ENCODE peak calls at places on chromosome 10, in nine cellular contexts. G, C, A, U, B, I, S, M and D are unnamed samples.

GRCh38 chr10:26214538-26215461 is 1.8 kb upstream of the GAD2 start:
- DNase-seq in A (peak; percentile 9), C (no peak), U (no peak), B (no peak), I (no peak), M (no peak), S (no peak), G (no peak), D (no peak)

GRCh38 chr10:43350139-43350538 is 21.3 kb upstream of the FXYD4 start:
- DNase-seq in G (no peak), M (no peak), B (no peak), U (no peak), I (no peak), C (no peak), A (no peak), S (no peak), D (no peak)

GRCh38 chr10:101214446-101215396 is 14.5 kb downstream of the LBX1 start:
- DNase-seq in M (peak; percentile 48), G (no peak), S (no peak), U (peak; percentile 67), C (peak; percentile 10), A (peak; percentile 73), I (peak; percentile 58), B (peak; percentile 25), D (no peak)

GRCh38 chr10:105844653-105845052 is 1203.6 kb downstream of the SORCS3 start:
- DNase-seq in U (no peak), C (no peak), S (no peak), A (no peak), I (no peak), M (no peak), G (no peak), B (no peak), D (no peak)

GRCh38 chr10:29955308-29955935 is 104.0 kb downstream of the JCAD start:
- DNase-seq in G (no peak), M (peak; percentile 34), S (no peak), C (no peak), A (no peak), I (peak; percentile 68), U (no peak), B (no peak), D (no peak)

GRCh38 chr10:90174531-90174930 is 473.1 kb downstream of the KIF20B start:
- DNase-seq in U (no peak), M (no peak), C (no peak), I (no peak), S (no peak), A (no peak), B (no peak), G (no peak), D (no peak)

GRCh38 chr10:3926675-3927525 is 141.9 kb upstream of the KLF6 start:
- DNase-seq in G (no peak), M (peak; percentile 39), S (no peak), U (no peak), I (peak; percentile 35), C (no peak), B (no peak), A (no peak), D (no peak)

GRCh38 chr10:21061184-21061583 is 164.1 kb upstream of the NEBL start:
- DNase-seq in U (no peak), S (no peak), M (no peak), A (no peak), C (no peak), B (no peak), G (no peak), I (no peak), D (no peak)

GRCh38 chr10:92200564-92200963 is 90.3 kb downstream of the CPEB3 start:
- DNase-seq in S (no peak), G (no peak), I (no peak), A (no peak), B (no peak), U (no peak), C (no peak), M (no peak), D (no peak)

GRCh38 chr10:71920540-71921318 is 43.5 kb upstream of the CHST3 start:
- DNase-seq in U (no peak), I (peak; percentile 74), B (no peak), G (no peak), C (no peak), M (peak; percentile 71), S (no peak), A (no peak), D (no peak)

GRCh38 chr10:96014473-96015102 is 28.8 kb upstream of the CCNJ start:
- DNase-seq in M (no peak), G (no peak), C (no peak), B (no peak), U (no peak), S (no peak), I (no peak), A (no peak), D (no peak)

GRCh38 chr10:124403548-124403947 is 15.2 kb downstream of the OAT start:
- DNase-seq in A (no peak), I (peak; percentile 81), C (peak; percentile 45), M (peak; percentile 82), S (peak; percentile 67), G (no peak), B (no peak), U (no peak), D (peak; percentile 4)

GRCh38 chr10:131928248-131929095 is 27.7 kb downstream of the PPP2R2D start:
- DNase-seq in S (peak; percentile 63), G (no peak), U (no peak), I (peak; percentile 32), A (no peak), C (no peak), B (no peak), M (peak; percentile 34), D (no peak)

GRCh38 chr10:46014683-46015405 is 15.6 kb downstream of the NCOA4 start:
- DNase-seq in A (no peak), M (peak; percentile 38), S (peak; percentile 11), G (no peak), C (no peak), B (no peak), I (no peak), U (no peak), D (no peak)

GRCh38 chr10:10584164-10584563 is 433.5 kb upstream of the CELF2 start:
- DNase-seq in A (no peak), I (no peak), U (no peak), S (no peak), C (no peak), M (no peak), G (no peak), B (no peak), D (no peak)

GRCh38 chr10:101961591-101962498 is 94.1 kb downstream of the ARMH3 start:
- DNase-seq in A (no peak), I (peak; percentile 29), B (no peak), S (peak; percentile 68), G (peak; percentile 85), C (no peak), U (no peak), M (peak; percentile 87), D (no peak)

GRCh38 chr10:130326954-130327353 is 190.8 kb downstream of the GLRX3 start:
- DNase-seq in I (no peak), A (no peak), G (no peak), C (no peak), B (no peak), S (no peak), U (no peak), M (no peak), D (no peak)

GRCh38 chr10:114367041-114367675 is 37.1 kb downstream of the AFAP1L2 start:
- DNase-seq in B (no peak), C (no peak), S (no peak), A (no peak), U (no peak), M (no peak), I (peak; percentile 43), G (no peak), D (no peak)

GRCh38 chr10:95474228-95475002 is 86.8 kb downstream of the SORBS1 start:
- DNase-seq in B (no peak), C (no peak), A (no peak), M (peak; percentile 63), S (peak; percentile 4), I (no peak), G (peak; percentile 71), U (no peak), D (no peak)

GRCh38 chr10:124236818-124237217 is 143.4 kb upstream of the CHST15 start:
- DNase-seq in U (no peak), B (no peak), A (no peak), G (no peak), S (no peak), I (no peak), M (no peak), C (no peak), D (no peak)

GRCh38 chr10:119431034-119431767 is 111.3 kb downstream of the RGS10 start:
- DNase-seq in A (no peak), M (no peak), S (no peak), C (no peak), U (no peak), G (no peak), B (no peak), I (no peak), D (no peak)

GRCh38 chr10:86900955-86901354 is 56.5 kb downstream of the MMRN2 start:
- DNase-seq in S (peak; percentile 23), I (no peak), B (no peak), A (no peak), C (no peak), U (no peak), G (peak; percentile 81), M (peak; percentile 21), D (peak; percentile 41)

GRCh38 chr10:88343761-88344484 is 239.2 kb downstream of the RNLS start:
- DNase-seq in B (no peak), M (no peak), I (no peak), C (no peak), S (no peak), U (no peak), A (no peak), G (no peak), D (no peak)

GRCh38 chr10:120508393-120508792 is 51.4 kb downstream of the PLPP4 start:
- DNase-seq in B (no peak), I (peak; percentile 94), C (no peak), S (no peak), A (no peak), M (peak; percentile 76), G (no peak), U (no peak), D (no peak)

GRCh38 chr10:124478517-124478916 is 16.9 kb downstream of the LHPP start:
- DNase-seq in M (no peak), U (no peak), B (no peak), G (no peak), C (no peak), A (no peak), I (no peak), S (no peak), D (no peak)

GRCh38 chr10:132109341-132110072 is 43.8 kb downstream of the JAKMIP3 start:
- DNase-seq in A (no peak), U (no peak), B (no peak), S (no peak), I (no peak), G (no peak), C (no peak), M (no peak), D (no peak)

GRCh38 chr10:74117738-74118137 is 32.9 kb downstream of the AP3M1 start:
- DNase-seq in G (no peak), S (no peak), C (no peak), B (no peak), M (no peak), U (no peak), I (no peak), A (no peak), D (no peak)

GRCh38 chr10:126646101-126646500 is 24.4 kb downstream of the C10orf90 start:
- DNase-seq in C (no peak), G (no peak), S (no peak), U (no peak), M (peak; percentile 40), B (no peak), I (no peak), A (no peak), D (no peak)

GRCh38 chr10:3745582-3745981 is 39.4 kb downstream of the KLF6 start:
- DNase-seq in I (no peak), G (no peak), C (no peak), A (no peak), B (no peak), U (no peak), M (no peak), S (no peak), D (no peak)

GRCh38 chr10:130429809-130430208 is 293.6 kb downstream of the GLRX3 start:
- DNase-seq in I (no peak), M (no peak), G (no peak), U (no peak), S (no peak), B (no peak), C (no peak), A (no peak), D (no peak)

GRCh38 chr10:118818621-118819221 is 64.0 kb upstream of the CACUL1 start:
- DNase-seq in M (no peak), I (peak; percentile 38), C (no peak), U (no peak), S (no peak), A (no peak), G (no peak), B (no peak), D (no peak)